ENCODE peak calls at places on chromosomes 7 and 10, in five cellular contexts. Z is activated CD4-positive, alpha-beta T cell treated with anti-CD3 and anti-CD28 coated beads for 48 hours; F is AG08395; H is amygdala; G is CD8-positive, alpha-beta memory T cell. O is an unnamed sample.
A peak's percentile ranks its signal among the peaks of the same experiment; 100 is the strongest.

GRCh38 chr7:142862401-142863400 is 7.8 kb downstream of the EPHB6 start:
- DNase-seq in Z (no peak), F (no peak), H (no peak), G (no peak), O (no peak)

GRCh38 chr7:157515342-157516041 is 178.7 kb downstream of the DNAJB6 start:
- DNase-seq in Z (no peak), F (no peak), H (no peak), G (no peak), O (no peak)

GRCh38 chr10:27724287-27724686 is 21.3 kb downstream of the MKX start:
- DNase-seq in Z (no peak), F (no peak), H (no peak), G (no peak), O (no peak)

GRCh38 chr7:105205592-105206211 is 183.0 kb downstream of the SRPK2 start:
- DNase-seq in Z (peak; percentile 58), F (no peak), H (no peak), G (no peak), O (no peak)

GRCh38 chr7:22802426-22802825 is 20.2 kb downstream of the TOMM7 start:
- DNase-seq in Z (no peak), F (no peak), H (no peak), G (no peak), O (no peak)

GRCh38 chr7:101066858-101067227 is 18.4 kb upstream of the TRIM56 start:
- DNase-seq in Z (no peak), F (no peak), H (no peak), G (no peak), O (no peak)

GRCh38 chr10:69786791-69787190 is 14.9 kb upstream of the COL13A1 start:
- DNase-seq in Z (no peak), F (peak; percentile 68), H (no peak), G (no peak), O (no peak)

GRCh38 chr10:132253092-132253687 is 54.6 kb downstream of the STK32C start:
- DNase-seq in Z (no peak), F (no peak), H (no peak), G (no peak), O (no peak)

GRCh38 chr7:7699970-7700369 is 18.4 kb downstream of the RPA3 start:
- DNase-seq in Z (no peak), F (no peak), H (no peak), G (no peak), O (no peak)

GRCh38 chr7:155306677-155307470 is 9.2 kb downstream of the INSIG1 start:
- DNase-seq in Z (no peak), F (no peak), H (no peak), G (no peak), O (no peak)

O was measured in naive B cell.